ENCODE peak calls at places on chromosomes 16 and 17, in six cellular contexts. K is right atrium auricular region; H is colonic mucosa; J is CD8-positive, alpha-beta T cell; G is fibroblast of lung; E is iPS DF 6.9. Z is an unnamed sample.

GRCh38 chr16:9955677-9956076 is 226.6 kb downstream of the GRIN2A start:
- DNase-seq in K (no peak), H (no peak), J (no peak), G (no peak), E (no peak), Z (no peak)

GRCh38 chr17:731943-732787 is at the start of gene TLCD3A:
- DNase-seq in K (no peak), H (peak; percentile 77), J (no peak), G (peak; percentile 64), E (no peak), Z (peak; percentile 80)

GRCh38 chr17:16491703-16492612 is at the start of gene LRRC75A:
- DNase-seq in K (no peak), H (peak; percentile 57), J (peak; percentile 34), G (peak; percentile 30), E (no peak), Z (peak; percentile 49)

GRCh38 chr16:85573696-85574641 is 39.2 kb upstream of the GSE1 start:
- DNase-seq in K (peak; percentile 78), H (no peak), J (no peak), G (peak; percentile 84), E (no peak), Z (peak; percentile 75)

GRCh38 chr17:65553646-65554567 is 7.5 kb downstream of the AXIN2 start:
- DNase-seq in K (no peak), H (peak; percentile 55), J (no peak), G (no peak), E (no peak), Z (no peak)

GRCh38 chr16:67198238-67198734 is 645 bp upstream of the ELMO3 start:
- DNase-seq in K (no peak), H (peak; percentile 80), J (no peak), G (peak; percentile 24), E (no peak), Z (no peak)

GRCh38 chr16:49592507-49593422 is 219.2 kb downstream of the C16orf78 start:
- DNase-seq in K (peak; percentile 58), H (no peak), J (peak; percentile 10), G (peak; percentile 19), E (peak; percentile 73), Z (no peak)

GRCh38 chr16:84641643-84642358 is 6.5 kb upstream of the KLHL36 start:
- DNase-seq in K (no peak), H (no peak), J (no peak), G (no peak), E (no peak), Z (no peak)

GRCh38 chr17:64022631-64023063 is 2.2 kb upstream of the ICAM2 start:
- DNase-seq in K (no peak), H (peak; percentile 11), J (no peak), G (no peak), E (no peak), Z (no peak)

GRCh38 chr16:31214705-31215286 is 877 bp downstream of the TRIM72 start:
- DNase-seq in K (no peak), H (no peak), J (no peak), G (no peak), E (no peak), Z (no peak)

GRCh38 chr17:77327566-77328463 is 187.0 kb downstream of the SEC14L1 start:
- DNase-seq in K (no peak), H (peak; percentile 61), J (no peak), G (no peak), E (no peak), Z (no peak)

GRCh38 chr17:16923097-16923903 is 48.6 kb downstream of the TNFRSF13B start:
- DNase-seq in K (no peak), H (no peak), J (no peak), G (no peak), E (no peak), Z (peak; percentile 7)

GRCh38 chr17:60229189-60229802 is 79.5 kb downstream of the CA4 start:
- DNase-seq in K (no peak), H (no peak), J (no peak), G (peak; percentile 9), E (no peak), Z (no peak)

GRCh38 chr17:17546399-17547185 is 44.9 kb downstream of the PEMT start:
- DNase-seq in K (no peak), H (no peak), J (no peak), G (no peak), E (no peak), Z (peak; percentile 9)

GRCh38 chr16:75476817-75477216 is 12.3 kb upstream of the TMEM170A start:
- DNase-seq in K (no peak), H (no peak), J (no peak), G (no peak), E (no peak), Z (no peak)

GRCh38 chr17:47694818-47695663 is 1.1 kb downstream of the TBKBP1 start:
- DNase-seq in K (peak; percentile 76), H (peak; percentile 41), J (no peak), G (peak; percentile 47), E (no peak), Z (peak; percentile 75)

GRCh38 chr17:44575408-44575807 is 18.1 kb downstream of the FZD2 start:
- DNase-seq in K (no peak), H (no peak), J (no peak), G (no peak), E (no peak), Z (no peak)

GRCh38 chr17:965311-965989 is 14.1 kb downstream of the NXN start:
- DNase-seq in K (no peak), H (no peak), J (no peak), G (peak; percentile 67), E (no peak), Z (no peak)

GRCh38 chr17:73031472-73031871 is 61.0 kb downstream of the SLC39A11 start:
- DNase-seq in K (no peak), H (no peak), J (no peak), G (no peak), E (no peak), Z (no peak)

GRCh38 chr16:4200000-4200780 is 41.7 kb downstream of the SRL start:
- DNase-seq in K (peak; percentile 72), H (peak; percentile 84), J (no peak), G (peak; percentile 40), E (peak; percentile 43), Z (peak; percentile 61)

GRCh38 chr16:24717411-24717810 is 12.0 kb upstream of the TNRC6A start:
- DNase-seq in K (no peak), H (no peak), J (no peak), G (peak; percentile 88), E (no peak), Z (no peak)

GRCh38 chr16:22073350-22073749 is 19.0 kb upstream of the VWA3A start:
- DNase-seq in K (no peak), H (no peak), J (no peak), G (no peak), E (no peak), Z (no peak)

GRCh38 chr17:27760069-27760885 is 40.1 kb downstream of the NOS2 start:
- DNase-seq in K (peak; percentile 67), H (peak; percentile 72), J (peak; percentile 61), G (peak; percentile 7), E (no peak), Z (peak; percentile 70)

GRCh38 chr17:1490643-1491405 is 1.7 kb downstream of the MYO1C start:
- DNase-seq in K (peak; percentile 64), H (peak; percentile 83), J (peak; percentile 25), G (peak; percentile 39), E (no peak), Z (peak; percentile 83)

GRCh38 chr16:55010492-55011260 is 80.0 kb downstream of the IRX5 start:
- DNase-seq in K (no peak), H (no peak), J (no peak), G (no peak), E (no peak), Z (no peak)

GRCh38 chr17:54544239-54544638 is 356.4 kb upstream of the TOM1L1 start:
- DNase-seq in K (no peak), H (no peak), J (no peak), G (no peak), E (peak; percentile 9), Z (no peak)

GRCh38 chr17:80577876-80578275 is 33.2 kb downstream of the RPTOR start:
- DNase-seq in K (no peak), H (no peak), J (no peak), G (no peak), E (no peak), Z (no peak)

GRCh38 chr16:30040221-30040620 is 9.2 kb upstream of the TLCD3B start:
- DNase-seq in K (no peak), H (no peak), J (no peak), G (no peak), E (no peak), Z (no peak)

GRCh38 chr16:31568577-31569359 is 41.1 kb downstream of the AHSP start:
- DNase-seq in K (no peak), H (peak; percentile 20), J (no peak), G (peak; percentile 4), E (peak; percentile 9), Z (peak; percentile 16)

GRCh38 chr16:83143788-83144187 is 517.0 kb downstream of the CDH13 start:
- DNase-seq in K (no peak), H (peak; percentile 31), J (no peak), G (peak; percentile 91), E (no peak), Z (no peak)

GRCh38 chr16:2207872-2208271 is 2.6 kb downstream of the MLST8 start:
- DNase-seq in K (no peak), H (no peak), J (no peak), G (no peak), E (no peak), Z (no peak)
- H3K4me1 ChIP-seq in K (peaks cover 28% of the 10 kb centered on the region), H (peaks cover 20% of the 10 kb centered on the region), J (peaks cover 20% of the 10 kb centered on the region), G (peaks cover 7% of the 10 kb centered on the region), E (peaks cover 7% of the 10 kb centered on the region), Z (peaks cover 55% of the 10 kb centered on the region)

DNA sequence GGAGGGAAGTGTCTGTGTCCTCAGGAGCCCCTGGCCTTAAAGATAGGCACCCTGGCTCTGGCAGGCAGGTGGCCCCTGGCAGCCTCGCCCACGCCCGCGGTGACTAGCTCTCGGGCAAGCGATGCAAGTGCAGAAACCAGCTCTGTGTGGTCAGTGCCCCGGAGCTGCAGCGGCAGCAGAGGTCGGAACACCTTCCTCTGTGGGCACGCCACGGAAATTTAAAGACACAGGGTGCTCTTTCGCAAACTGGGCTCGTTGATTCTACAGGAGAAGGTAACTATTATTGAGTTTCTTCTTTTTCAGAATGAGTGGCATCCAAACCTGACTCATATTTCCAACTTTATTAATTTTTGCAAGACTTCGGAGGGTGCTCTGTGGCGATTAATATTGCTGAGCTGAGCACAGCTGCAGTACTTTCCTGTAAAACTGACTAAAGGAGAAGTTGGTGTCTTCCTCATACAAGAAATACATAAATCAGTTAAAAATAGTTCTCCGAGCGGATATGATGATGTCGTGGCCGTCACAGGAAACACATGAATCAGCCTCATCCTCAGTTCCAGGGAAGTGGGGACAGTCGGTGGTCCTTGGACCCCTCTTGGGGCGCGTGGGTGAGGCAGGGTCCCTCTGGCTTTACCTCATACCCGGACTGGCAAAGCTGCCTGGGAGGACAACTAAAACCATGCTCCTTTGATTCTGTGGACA is 120.2 kb downstream of the METRNL start:
- DNase-seq in K (no peak), H (no peak), J (peak; percentile 27), G (no peak), E (no peak), Z (peak; percentile 57)
- H3K4me3 ChIP-seq in K (no peak overlapping the region), H (no peak overlapping the region), J (peak overlapping the region; percentile 55), G (no peak overlapping the region), E (no peak overlapping the region), Z (peak overlapping the region; percentile 36)

GRCh38 chr17:2730764-2731353 is 18.6 kb downstream of the CCDC92B start:
- DNase-seq in K (no peak), H (no peak), J (no peak), G (no peak), E (no peak), Z (no peak)
- H3K4me1 ChIP-seq in K (no peaks in the 10 kb centered on the region), H (no peaks in the 10 kb centered on the region), J (no peaks in the 10 kb centered on the region), G (no peaks in the 10 kb centered on the region), E (no peaks in the 10 kb centered on the region), Z (no peaks in the 10 kb centered on the region)

DNA sequence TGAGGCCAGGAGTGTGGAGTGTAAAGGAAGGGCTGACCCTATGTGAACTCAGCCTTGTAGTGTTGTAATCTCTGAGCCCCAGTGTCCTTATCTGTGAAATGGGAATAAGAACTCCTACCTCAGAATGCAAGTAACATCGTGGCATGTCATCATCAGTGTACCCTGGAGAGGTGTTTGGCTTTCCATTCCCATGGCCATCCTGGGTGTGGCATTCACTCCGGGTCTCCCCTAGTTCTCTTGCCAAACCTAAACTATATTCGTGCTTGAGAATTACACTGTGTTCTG is 1.9 kb downstream of the NXPH3 start:
- DNase-seq in K (no peak), H (no peak), J (no peak), G (no peak), E (no peak), Z (no peak)
- H3K4me3 ChIP-seq in K (no peak overlapping the region), H (no peak overlapping the region), J (no peak overlapping the region), G (no peak overlapping the region), E (no peak overlapping the region), Z (peak overlapping the region; percentile 82)